ENCODE peak calls at places on chromosomes 16 and 17, in six cellular contexts. One of them, this sample, is unnamed.

GRCh38 chr17:34502426-34502825 is 77.0 kb upstream of the TMEM132E start:
- DNase-seq in AG04450: no peak
- DNase-seq in left ventricle myocardium inferior: peak; percentile 21
- DNase-seq in pancreas: no peak
- DNase-seq in OCI-LY7: no peak
- DNase-seq in mucosa of descending colon: no peak
- DNase-seq in this sample: no peak

GRCh38 chr17:18280766-18281165 is 20.3 kb downstream of the MIEF2 start:
- DNase-seq in AG04450: no peak
- DNase-seq in left ventricle myocardium inferior: no peak
- DNase-seq in pancreas: no peak
- DNase-seq in OCI-LY7: no peak
- DNase-seq in mucosa of descending colon: peak; percentile 5
- DNase-seq in this sample: no peak

GRCh38 chr16:84905965-84906460 is 86.2 kb downstream of the CRISPLD2 start:
- DNase-seq in AG04450: no peak
- DNase-seq in left ventricle myocardium inferior: no peak
- DNase-seq in pancreas: no peak
- DNase-seq in OCI-LY7: no peak
- DNase-seq in mucosa of descending colon: no peak
- DNase-seq in this sample: no peak

GRCh38 chr16:87457051-87457611 is 35.7 kb downstream of the ZCCHC14 start:
- DNase-seq in AG04450: no peak
- DNase-seq in left ventricle myocardium inferior: no peak
- DNase-seq in pancreas: no peak
- DNase-seq in OCI-LY7: no peak
- DNase-seq in mucosa of descending colon: no peak
- DNase-seq in this sample: no peak

GRCh38 chr16:1258906-1259759 is 3.3 kb downstream of the TPSD1 start:
- DNase-seq in AG04450: no peak
- DNase-seq in left ventricle myocardium inferior: no peak
- DNase-seq in pancreas: no peak
- DNase-seq in OCI-LY7: no peak
- DNase-seq in mucosa of descending colon: no peak
- DNase-seq in this sample: no peak

GRCh38 chr16:55655709-55656694 is at the start of gene SLC6A2:
- DNase-seq in AG04450: no peak
- DNase-seq in left ventricle myocardium inferior: peak; percentile 29
- DNase-seq in pancreas: no peak
- DNase-seq in OCI-LY7: no peak
- DNase-seq in mucosa of descending colon: no peak
- DNase-seq in this sample: no peak

GRCh38 chr17:75642221-75643032 is 9.2 kb downstream of the SMIM5 start:
- DNase-seq in AG04450: no peak
- DNase-seq in left ventricle myocardium inferior: no peak
- DNase-seq in pancreas: no peak
- DNase-seq in OCI-LY7: no peak
- DNase-seq in mucosa of descending colon: peak; percentile 71
- DNase-seq in this sample: no peak

GRCh38 chr17:31843382-31843780 is 15.7 kb downstream of the COPRS start:
- DNase-seq in AG04450: no peak
- DNase-seq in left ventricle myocardium inferior: no peak
- DNase-seq in pancreas: peak; percentile 19
- DNase-seq in OCI-LY7: no peak
- DNase-seq in mucosa of descending colon: no peak
- DNase-seq in this sample: no peak

GRCh38 chr17:75856062-75856681 is 1.0 kb upstream of the WBP2 start:
- DNase-seq in AG04450: no peak
- DNase-seq in left ventricle myocardium inferior: no peak
- DNase-seq in pancreas: no peak
- DNase-seq in OCI-LY7: peak; percentile 66
- DNase-seq in mucosa of descending colon: no peak
- DNase-seq in this sample: peak; percentile 65

GRCh38 chr16:71528863-71529262 is 2.6 kb downstream of the CHST4 start:
- DNase-seq in AG04450: no peak
- DNase-seq in left ventricle myocardium inferior: no peak
- DNase-seq in pancreas: no peak
- DNase-seq in OCI-LY7: no peak
- DNase-seq in mucosa of descending colon: no peak
- DNase-seq in this sample: no peak

GRCh38 chr16:19474617-19475016 is 47.3 kb downstream of the GDE1 start:
- DNase-seq in AG04450: no peak
- DNase-seq in left ventricle myocardium inferior: no peak
- DNase-seq in pancreas: no peak
- DNase-seq in OCI-LY7: no peak
- DNase-seq in mucosa of descending colon: no peak
- DNase-seq in this sample: no peak

GRCh38 chr17:52737071-52737470 is 578.6 kb upstream of the CA10 start:
- DNase-seq in AG04450: no peak
- DNase-seq in left ventricle myocardium inferior: no peak
- DNase-seq in pancreas: no peak
- DNase-seq in OCI-LY7: no peak
- DNase-seq in mucosa of descending colon: no peak
- DNase-seq in this sample: no peak
- H3K9me3 ChIP-seq in AG04450: no peaks in the 10 kb centered on the region
- H3K9me3 ChIP-seq in left ventricle myocardium inferior: no peaks in the 10 kb centered on the region
- H3K9me3 ChIP-seq in pancreas: no peaks in the 10 kb centered on the region
- H3K9me3 ChIP-seq in OCI-LY7: no peaks in the 10 kb centered on the region
- H3K9me3 ChIP-seq in mucosa of descending colon: no peaks in the 10 kb centered on the region
- H3K9me3 ChIP-seq in this sample: no peaks in the 10 kb centered on the region

DNA sequence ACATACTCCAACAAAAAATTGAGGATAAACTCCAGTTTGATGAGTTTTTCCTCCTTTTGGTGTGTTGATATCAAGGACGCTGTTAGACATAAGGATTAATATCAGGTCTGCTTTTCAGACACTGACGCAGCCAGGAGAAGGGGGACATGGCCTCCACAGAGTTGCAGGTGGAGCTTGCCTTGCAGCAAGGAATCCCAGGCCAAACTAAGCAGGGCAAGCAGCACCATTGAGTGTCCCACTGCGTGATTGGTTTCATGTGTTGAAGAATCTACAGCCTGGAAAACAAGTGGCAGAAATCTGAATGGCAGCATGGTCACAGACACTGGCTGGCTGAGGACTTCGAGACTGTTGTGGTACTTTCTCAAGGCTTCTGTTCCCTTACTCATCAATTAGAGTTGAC is 777.6 kb downstream of the KCNJ18 start:
- DNase-seq in AG04450: no peak
- DNase-seq in left ventricle myocardium inferior: no peak
- DNase-seq in pancreas: no peak
- DNase-seq in OCI-LY7: no peak
- DNase-seq in mucosa of descending colon: no peak
- DNase-seq in this sample: no peak
- H3K9me3 ChIP-seq in AG04450: peaks cover 42% of the 10 kb centered on the region
- H3K9me3 ChIP-seq in left ventricle myocardium inferior: no peaks in the 10 kb centered on the region
- H3K9me3 ChIP-seq in pancreas: no peaks in the 10 kb centered on the region
- H3K9me3 ChIP-seq in OCI-LY7: no peaks in the 10 kb centered on the region
- H3K9me3 ChIP-seq in mucosa of descending colon: peaks cover 47% of the 10 kb centered on the region
- H3K9me3 ChIP-seq in this sample: no peaks in the 10 kb centered on the region

DNA sequence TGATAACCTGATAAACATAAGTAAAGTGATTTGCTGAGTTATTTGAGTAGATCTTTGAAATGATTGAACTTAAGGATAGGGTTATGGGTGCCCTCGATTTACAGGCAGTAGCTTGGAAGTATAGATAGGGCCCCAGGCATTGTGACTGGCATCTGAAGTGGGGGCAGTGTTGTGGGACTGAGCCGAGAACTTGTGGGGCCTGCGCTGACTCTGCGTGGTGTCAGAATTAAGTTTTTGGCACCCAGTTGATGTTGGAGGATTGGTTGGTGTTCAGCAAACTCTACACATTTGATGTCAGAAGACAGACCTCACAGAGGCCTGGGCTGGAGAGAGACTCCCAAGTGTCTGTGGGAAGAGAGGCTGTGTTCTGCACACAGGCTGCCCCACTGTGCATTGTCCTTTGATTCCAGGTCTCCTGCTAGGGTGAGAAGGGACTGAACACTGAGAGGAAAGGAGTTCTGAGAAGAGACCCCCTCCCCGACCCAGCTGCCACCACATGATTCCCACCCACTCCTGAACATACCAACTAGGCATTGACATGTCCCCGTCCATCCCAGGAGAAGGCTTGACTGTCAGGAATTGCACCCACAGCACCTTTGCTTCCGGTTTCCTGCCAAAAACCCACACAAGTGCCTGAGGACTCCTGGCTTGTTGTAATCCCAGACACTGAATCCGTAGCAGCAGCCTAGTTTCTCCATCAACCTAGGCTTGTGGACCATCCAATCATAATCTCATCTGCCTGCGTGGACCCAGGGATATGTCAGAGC is 4.5 kb downstream of the ZNF267 start:
- DNase-seq in AG04450: no peak
- DNase-seq in left ventricle myocardium inferior: no peak
- DNase-seq in pancreas: no peak
- DNase-seq in OCI-LY7: no peak
- DNase-seq in mucosa of descending colon: no peak
- DNase-seq in this sample: no peak
- H3K9me3 ChIP-seq in AG04450: peaks cover 9% of the 10 kb centered on the region
- H3K9me3 ChIP-seq in left ventricle myocardium inferior: no peaks in the 10 kb centered on the region
- H3K9me3 ChIP-seq in pancreas: no peaks in the 10 kb centered on the region
- H3K9me3 ChIP-seq in OCI-LY7: peaks cover 30% of the 10 kb centered on the region
- H3K9me3 ChIP-seq in mucosa of descending colon: no peaks in the 10 kb centered on the region
- H3K9me3 ChIP-seq in this sample: no peaks in the 10 kb centered on the region

GRCh38 chr17:371583-371982 is 19.0 kb upstream of the RPH3AL start:
- DNase-seq in AG04450: no peak
- DNase-seq in left ventricle myocardium inferior: no peak
- DNase-seq in pancreas: no peak
- DNase-seq in OCI-LY7: no peak
- DNase-seq in mucosa of descending colon: no peak
- DNase-seq in this sample: no peak
- H3K9me3 ChIP-seq in AG04450: no peaks in the 10 kb centered on the region
- H3K9me3 ChIP-seq in left ventricle myocardium inferior: peaks cover 14% of the 10 kb centered on the region
- H3K9me3 ChIP-seq in pancreas: no peaks in the 10 kb centered on the region
- H3K9me3 ChIP-seq in OCI-LY7: no peaks in the 10 kb centered on the region
- H3K9me3 ChIP-seq in mucosa of descending colon: no peaks in the 10 kb centered on the region
- H3K9me3 ChIP-seq in this sample: no peaks in the 10 kb centered on the region

DNA sequence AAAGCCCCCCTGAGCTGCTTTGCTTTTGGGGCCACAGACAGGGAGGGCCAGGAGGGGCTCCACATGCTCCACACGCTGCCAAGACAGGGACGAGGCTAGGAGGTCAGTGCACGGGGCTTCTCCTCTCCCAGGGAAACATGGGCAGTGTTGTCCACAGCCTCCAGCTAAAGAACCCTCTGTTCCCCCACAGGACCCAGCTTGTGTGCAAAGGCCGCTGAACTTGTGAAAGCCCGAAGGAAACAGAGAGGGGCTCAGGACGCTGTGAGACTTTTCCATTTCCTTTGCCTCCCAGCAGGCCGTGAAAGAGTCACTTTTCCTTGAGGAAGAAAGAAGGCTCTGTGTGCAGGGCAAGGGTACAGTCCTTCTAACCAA is 9.7 kb downstream of the CDRT4 start:
- DNase-seq in AG04450: no peak
- DNase-seq in left ventricle myocardium inferior: peak; percentile 35
- DNase-seq in pancreas: no peak
- DNase-seq in OCI-LY7: no peak
- DNase-seq in mucosa of descending colon: no peak
- DNase-seq in this sample: peak; percentile 75
- H3K9me3 ChIP-seq in AG04450: peaks cover 3% of the 10 kb centered on the region
- H3K9me3 ChIP-seq in left ventricle myocardium inferior: peaks cover 10% of the 10 kb centered on the region
- H3K9me3 ChIP-seq in pancreas: no peaks in the 10 kb centered on the region
- H3K9me3 ChIP-seq in OCI-LY7: no peaks in the 10 kb centered on the region
- H3K9me3 ChIP-seq in mucosa of descending colon: no peaks in the 10 kb centered on the region
- H3K9me3 ChIP-seq in this sample: no peaks in the 10 kb centered on the region

GRCh38 chr17:81545160-81545949 is 6.8 kb downstream of the FAAP100 start:
- DNase-seq in AG04450: no peak
- DNase-seq in left ventricle myocardium inferior: no peak
- DNase-seq in pancreas: peak; percentile 41
- DNase-seq in OCI-LY7: no peak
- DNase-seq in mucosa of descending colon: no peak
- DNase-seq in this sample: no peak
- H3K9me3 ChIP-seq in AG04450: no peaks in the 10 kb centered on the region
- H3K9me3 ChIP-seq in left ventricle myocardium inferior: no peaks in the 10 kb centered on the region
- H3K9me3 ChIP-seq in pancreas: no peaks in the 10 kb centered on the region
- H3K9me3 ChIP-seq in OCI-LY7: no peaks in the 10 kb centered on the region
- H3K9me3 ChIP-seq in mucosa of descending colon: no peaks in the 10 kb centered on the region
- H3K9me3 ChIP-seq in this sample: no peaks in the 10 kb centered on the region

GRCh38 chr16:3285131-3285530 is 1.8 kb downstream of the ZNF263 start:
- DNase-seq in AG04450: no peak
- DNase-seq in left ventricle myocardium inferior: no peak
- DNase-seq in pancreas: no peak
- DNase-seq in OCI-LY7: no peak
- DNase-seq in mucosa of descending colon: no peak
- DNase-seq in this sample: peak; percentile 49

GRCh38 chr16:3292604-3293003 is 9.3 kb downstream of the ZNF263 start:
- DNase-seq in AG04450: no peak
- DNase-seq in left ventricle myocardium inferior: no peak
- DNase-seq in pancreas: no peak
- DNase-seq in OCI-LY7: no peak
- DNase-seq in mucosa of descending colon: no peak
- DNase-seq in this sample: no peak

GRCh38 chr16:3295783-3296182 is 9.4 kb downstream of the TIGD7 start:
- DNase-seq in AG04450: no peak
- DNase-seq in left ventricle myocardium inferior: no peak
- DNase-seq in pancreas: no peak
- DNase-seq in OCI-LY7: no peak
- DNase-seq in mucosa of descending colon: no peak
- DNase-seq in this sample: no peak

GRCh38 chr16:3295209-3295608 is 10.0 kb downstream of the TIGD7 start:
- DNase-seq in AG04450: no peak
- DNase-seq in left ventricle myocardium inferior: no peak
- DNase-seq in pancreas: no peak
- DNase-seq in OCI-LY7: no peak
- DNase-seq in mucosa of descending colon: no peak
- DNase-seq in this sample: no peak

DNA sequence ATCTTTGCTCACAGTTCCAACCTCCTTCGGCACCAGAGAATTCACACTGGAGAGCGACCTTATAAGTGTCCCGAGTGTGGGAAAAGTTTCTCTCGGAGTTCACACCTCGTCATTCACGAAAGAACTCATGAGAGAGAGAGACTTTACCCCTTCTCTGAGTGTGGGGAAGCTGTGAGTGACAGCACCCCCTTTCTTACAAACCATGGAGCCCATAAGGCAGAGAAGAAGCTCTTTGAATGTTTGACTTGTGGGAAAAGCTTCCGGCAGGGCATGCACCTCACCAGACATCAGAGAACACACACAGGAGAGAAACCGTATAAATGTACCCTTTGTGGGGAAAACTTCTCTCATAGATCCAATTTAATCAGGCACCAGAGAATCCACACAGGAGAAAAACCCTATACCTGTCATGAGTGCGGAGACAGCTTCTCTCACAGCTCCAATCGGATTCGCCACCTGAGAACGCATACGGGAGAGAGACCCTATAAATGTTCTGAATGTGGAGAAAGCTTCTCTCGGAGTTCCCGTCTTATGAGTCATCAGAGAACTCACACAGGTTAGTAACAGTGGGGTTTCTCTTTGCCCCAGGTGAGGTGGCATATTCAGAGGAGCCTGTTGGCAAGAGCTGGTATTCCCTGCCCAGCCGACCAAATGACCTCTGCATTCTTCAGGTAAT is 6.8 kb downstream of the ZNF263 start:
- DNase-seq in AG04450: no peak
- DNase-seq in left ventricle myocardium inferior: no peak
- DNase-seq in pancreas: no peak
- DNase-seq in OCI-LY7: no peak
- DNase-seq in mucosa of descending colon: no peak
- DNase-seq in this sample: no peak
- H3K9me3 ChIP-seq in AG04450: peaks cover 92% of the 10 kb centered on the region
- H3K9me3 ChIP-seq in left ventricle myocardium inferior: peaks cover 100% of the 10 kb centered on the region
- H3K9me3 ChIP-seq in pancreas: peaks cover 11% of the 10 kb centered on the region
- H3K9me3 ChIP-seq in OCI-LY7: no peaks in the 10 kb centered on the region
- H3K9me3 ChIP-seq in mucosa of descending colon: peaks cover 86% of the 10 kb centered on the region
- H3K9me3 ChIP-seq in this sample: peaks cover 95% of the 10 kb centered on the region

GRCh38 chr17:56887552-56888467 is 26.0 kb downstream of the TRIM25 start:
- DNase-seq in AG04450: no peak
- DNase-seq in left ventricle myocardium inferior: no peak
- DNase-seq in pancreas: no peak
- DNase-seq in OCI-LY7: no peak
- DNase-seq in mucosa of descending colon: no peak
- DNase-seq in this sample: no peak
- H3K9me3 ChIP-seq in AG04450: peaks cover 14% of the 10 kb centered on the region
- H3K9me3 ChIP-seq in left ventricle myocardium inferior: peaks cover 13% of the 10 kb centered on the region
- H3K9me3 ChIP-seq in pancreas: no peaks in the 10 kb centered on the region
- H3K9me3 ChIP-seq in OCI-LY7: peaks cover 12% of the 10 kb centered on the region
- H3K9me3 ChIP-seq in mucosa of descending colon: peaks cover 8% of the 10 kb centered on the region
- H3K9me3 ChIP-seq in this sample: no peaks in the 10 kb centered on the region

This sample was measured in tibial artery.